ENCODE peak calls at places on chromosomes 13 and 19, in ten cellular contexts. N, F, O, Y, V, Z, X, T, R and H are unnamed samples.

GRCh38 chr13:39663958-39664357 is 8.5 kb downstream of the COG6 start:
- DNase-seq in N (no peak), F (no peak), O (no peak), Y (no peak), V (no peak), Z (no peak), X (no peak), T (no peak), R (no peak), H (no peak)

GRCh38 chr13:113094410-113094800 is 11.2 kb upstream of the F7 start:
- DNase-seq in N (no peak), F (no peak), O (no peak), Y (no peak), V (no peak), Z (no peak), X (no peak), T (no peak), R (no peak), H (no peak)

GRCh38 chr13:110173247-110173818 is 133.6 kb downstream of the COL4A1 start:
- DNase-seq in N (no peak), F (peak; percentile 50), O (no peak), Y (peak; percentile 17), V (no peak), Z (no peak), X (no peak), T (no peak), R (no peak), H (no peak)

GRCh38 chr13:106762711-106763110 is 194.8 kb upstream of the ARGLU1 start:
- DNase-seq in N (no peak), F (no peak), O (no peak), Y (no peak), V (no peak), Z (no peak), X (no peak), T (no peak), R (no peak), H (no peak)

GRCh38 chr19:14459703-14460102 is 15.5 kb downstream of the PTGER1 start:
- DNase-seq in N (no peak), F (no peak), O (no peak), Y (no peak), V (no peak), Z (no peak), X (no peak), T (no peak), R (no peak), H (peak; percentile 67)

GRCh38 chr13:56975647-56976046 is 165.1 kb upstream of the PRR20A start:
- DNase-seq in N (no peak), F (no peak), O (no peak), Y (no peak), V (no peak), Z (no peak), X (no peak), T (no peak), R (no peak), H (no peak)

GRCh38 chr19:48480151-48480475 is 10.9 kb downstream of the CYTH2 start:
- DNase-seq in N (no peak), F (peak; percentile 48), O (no peak), Y (peak; percentile 92), V (no peak), Z (no peak), X (no peak), T (peak; percentile 90), R (no peak), H (no peak)

GRCh38 chr13:73962284-73962683 is 171.9 kb downstream of the KLF12 start:
- DNase-seq in N (no peak), F (no peak), O (no peak), Y (no peak), V (no peak), Z (no peak), X (no peak), T (no peak), R (no peak), H (no peak)

GRCh38 chr19:8224394-8225145 is 15.4 kb downstream of the CERS4 start:
- DNase-seq in N (no peak), F (no peak), O (no peak), Y (no peak), V (no peak), Z (no peak), X (no peak), T (no peak), R (no peak), H (no peak)

GRCh38 chr13:44394649-44395048 is 21.0 kb downstream of the SERP2 start:
- DNase-seq in N (peak; percentile 9), F (no peak), O (no peak), Y (no peak), V (no peak), Z (no peak), X (no peak), T (no peak), R (no peak), H (no peak)